ENCODE peak calls at places on chromosomes 6 and 20, in nine cellular contexts. Y is SK-N-SH, R is upper lobe of right lung, C is right lobe of liver, Q is heart right ventricle, E is ovary, A is breast epithelium, H is GM23248, G is body of pancreas. I is an unnamed sample. For H3K4me1 and H3K9me3, the result is how much of the 10 kb centered on the place peaks cover.

GRCh38 chr6:80142586-80142985 is 36.1 kb downstream of the BCKDHB start:
- DNase-seq in Y (no peak), R (no peak), C (no peak), Q (no peak), E (no peak), A (no peak), H (no peak), G (no peak), I (no peak)

GRCh38 chr6:153849072-153849759 is 189.8 kb upstream of the OPRM1 start:
- DNase-seq in Y (no peak), R (no peak), C (no peak), Q (no peak), E (no peak), A (no peak), H (no peak), G (no peak), I (no peak)

GRCh38 chr6:168007592-168008338 is 10.3 kb downstream of the KIF25 start:
- DNase-seq in Y (no peak), R (peak), C (no peak), Q (no peak), E (no peak), A (peak), H (peak), G (peak), I (no peak)

GRCh38 chr20:51529027-51529749 is 13.3 kb downstream of the NFATC2 start:
- DNase-seq in Y (no peak), R (no peak), C (no peak), Q (no peak), E (no peak), A (no peak), H (peak), G (no peak), I (no peak)

GRCh38 chr6:1906625-1907024 is 296.9 kb downstream of the FOXC1 start:
- DNase-seq in Y (no peak), R (no peak), C (no peak), Q (no peak), E (no peak), A (no peak), H (no peak), G (no peak), I (no peak)

GRCh38 chr20:57753332-57754164 is 43.7 kb upstream of the PMEPA1 start:
- DNase-seq in Y (no peak), R (peak), C (no peak), Q (no peak), E (no peak), A (no peak), H (no peak), G (no peak), I (peak)

GRCh38 chr20:9838378-9839295 is at the start of gene PAK5:
- DNase-seq in Y (peak), R (peak), C (no peak), Q (no peak), E (peak), A (peak), H (peak), G (peak), I (no peak)

GRCh38 chr6:107491059-107491609 is 1.2 kb downstream of the SOBP start:
- DNase-seq in Y (peak), R (peak), C (peak), Q (peak), E (peak), A (peak), H (peak), G (peak), I (peak)

GRCh38 chr6:50120300-50120699 is 70.6 kb upstream of the DEFB112 start:
- DNase-seq in Y (no peak), R (no peak), C (no peak), Q (no peak), E (no peak), A (no peak), H (peak), G (no peak), I (no peak)

GRCh38 chr20:23132930-23133559 is 46.9 kb upstream of the CD93 start:
- DNase-seq in Y (no peak), R (no peak), C (peak), Q (peak), E (no peak), A (no peak), H (no peak), G (no peak), I (peak)

GRCh38 chr20:24961384-24962181 is 12.5 kb downstream of the CST7 start:
- DNase-seq in Y (no peak), R (no peak), C (no peak), Q (no peak), E (no peak), A (no peak), H (no peak), G (no peak), I (peak)

GRCh38 chr6:34560366-34561226 is 4.5 kb upstream of the SPDEF start:
- DNase-seq in Y (peak), R (no peak), C (no peak), Q (no peak), E (no peak), A (no peak), H (peak), G (no peak), I (no peak)

GRCh38 chr20:39547546-39548410 is 585.6 kb downstream of the DHX35 start:
- DNase-seq in Y (no peak), R (no peak), C (no peak), Q (no peak), E (no peak), A (no peak), H (no peak), G (no peak), I (no peak)

GRCh38 chr20:48760403-48760889 is 67.4 kb downstream of the PREX1 start:
- DNase-seq in Y (no peak), R (no peak), C (no peak), Q (no peak), E (no peak), A (peak), H (peak), G (peak), I (no peak)

GRCh38 chr20:56278205-56278604 is 29.7 kb downstream of the MC3R start:
- DNase-seq in Y (no peak), R (no peak), C (no peak), Q (no peak), E (no peak), A (no peak), H (no peak), G (no peak), I (no peak)

GRCh38 chr6:108660251-108660650 is 99.5 kb downstream of the FOXO3 start:
- DNase-seq in Y (no peak), R (no peak), C (no peak), Q (no peak), E (no peak), A (no peak), H (no peak), G (no peak), I (no peak)

DNA sequence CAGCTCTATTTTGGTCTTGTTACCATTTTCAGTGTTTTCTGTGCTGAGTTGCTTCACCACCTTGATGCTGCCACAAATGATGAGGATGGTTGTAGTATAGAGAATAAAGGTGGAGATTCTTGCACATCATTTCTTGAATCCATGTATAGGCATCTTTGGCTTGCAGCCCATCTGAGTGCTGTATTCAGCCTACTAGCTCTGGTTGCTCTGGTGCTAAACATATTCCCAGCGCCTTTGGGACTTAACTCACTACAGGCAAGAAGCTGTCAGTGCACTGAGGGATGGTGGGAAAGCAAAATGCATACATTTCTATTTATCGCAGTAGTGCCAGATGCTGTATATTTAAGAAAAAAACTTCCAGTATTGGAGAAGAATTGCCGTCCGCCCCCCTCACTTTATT is 86.0 kb downstream of the CARMIL1 start:
- DNase-seq in Y (no peak), R (no peak), C (no peak), Q (no peak), E (no peak), A (no peak), H (no peak), G (no peak), I (no peak)
- H3K4me1 ChIP-seq in Y (under half), R (under half), C (under half), Q (under half), E (under half), A (under half), H (under half), G (under half), I (under half)

GRCh38 chr6:142856857-142857608 is 87.9 kb downstream of the HIVEP2 start:
- DNase-seq in Y (no peak), R (no peak), C (no peak), Q (no peak), E (no peak), A (no peak), H (no peak), G (no peak), I (no peak)

GRCh38 chr6:142856607-142856856 is 88.4 kb downstream of the HIVEP2 start:
- DNase-seq in Y (no peak), R (no peak), C (no peak), Q (no peak), E (no peak), A (no peak), H (no peak), G (no peak), I (no peak)

GRCh38 chr6:142855877-142856606 is 88.9 kb downstream of the HIVEP2 start:
- DNase-seq in Y (no peak), R (no peak), C (no peak), Q (no peak), E (no peak), A (no peak), H (no peak), G (no peak), I (no peak)

GRCh38 chr6:142854589-142855488 is 90.1 kb downstream of the HIVEP2 start:
- DNase-seq in Y (no peak), R (no peak), C (no peak), Q (no peak), E (no peak), A (no peak), H (no peak), G (no peak), I (no peak)

GRCh38 chr6:142857609-142858195 is 87.3 kb downstream of the HIVEP2 start:
- DNase-seq in Y (no peak), R (no peak), C (no peak), Q (no peak), E (no peak), A (no peak), H (no peak), G (no peak), I (no peak)
- H3K27ac ChIP-seq in Y (no peak), R (no peak), C (no peak), Q (no peak), E (no peak), A (no peak), H (no peak), G (no peak), I (no peak)

DNA sequence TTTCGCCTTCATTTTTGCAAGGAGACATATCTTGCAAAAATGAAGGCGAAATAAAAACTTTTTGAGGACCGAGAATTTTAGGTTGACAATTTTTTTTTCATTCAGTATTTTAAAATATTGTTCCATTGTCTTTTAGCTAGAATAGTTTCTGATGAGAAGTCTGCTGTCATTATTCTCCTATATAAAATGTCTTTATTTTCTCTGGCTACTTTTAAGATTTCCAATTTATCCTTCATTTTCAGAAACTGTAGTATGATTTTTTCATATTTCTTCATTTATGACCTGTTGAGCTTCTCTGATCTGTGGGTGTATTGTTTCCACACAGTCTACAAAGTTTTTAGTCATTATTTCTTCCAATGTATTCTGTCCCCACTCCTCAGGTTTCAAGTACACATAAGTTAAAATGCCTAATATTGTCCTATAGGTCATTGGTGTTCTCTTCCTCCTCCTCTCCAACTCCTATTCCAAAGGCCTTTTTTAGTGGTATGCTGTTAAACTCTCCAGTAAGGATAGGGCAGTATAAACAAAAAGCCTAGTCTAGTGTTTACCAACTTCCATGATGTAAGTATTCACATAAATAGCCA is 15.7 kb downstream of the AHI1 start:
- DNase-seq in Y (no peak), R (no peak), C (no peak), Q (no peak), E (no peak), A (no peak), H (peak), G (no peak), I (no peak)
- H3K9me3 ChIP-seq in Y (under half), R (under half), C (under half), Q (under half), E (under half), A (under half), H (under half), G (under half), I (under half)

GRCh38 chr20:62705626-62706025 is 3.0 kb upstream of the NTSR1 start:
- DNase-seq in Y (no peak), R (no peak), C (peak), Q (peak), E (no peak), A (no peak), H (no peak), G (no peak), I (no peak)

GRCh38 chr20:62707281-62707941 is 1.2 kb upstream of the NTSR1 start:
- DNase-seq in Y (no peak), R (no peak), C (peak), Q (peak), E (no peak), A (no peak), H (no peak), G (no peak), I (no peak)

GRCh38 chr20:62706344-62706743 is 2.3 kb upstream of the NTSR1 start:
- DNase-seq in Y (no peak), R (no peak), C (peak), Q (peak), E (no peak), A (no peak), H (no peak), G (no peak), I (no peak)

GRCh38 chr20:62707981-62708521 is 585 bp upstream of the NTSR1 start:
- DNase-seq in Y (peak), R (no peak), C (peak), Q (peak), E (no peak), A (no peak), H (no peak), G (no peak), I (no peak)

DNA sequence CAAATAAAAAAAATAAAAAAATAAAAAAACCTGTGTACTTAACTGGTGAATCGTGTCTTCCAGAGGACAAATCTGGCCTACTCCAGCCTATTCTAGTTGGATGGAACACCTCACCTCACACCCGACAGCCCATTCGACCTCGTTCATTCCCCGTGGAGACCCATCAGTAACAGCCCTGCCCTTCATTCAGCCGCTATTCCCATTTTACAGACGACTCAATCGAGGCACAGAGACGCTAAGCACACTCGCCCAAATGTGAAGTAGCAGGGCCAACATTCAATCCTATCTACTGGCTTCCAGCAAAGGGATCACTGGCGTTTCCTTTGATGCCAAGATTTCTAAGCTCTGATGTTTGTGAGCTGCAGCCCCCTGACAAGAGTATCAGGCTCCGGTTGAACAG is 1.8 kb upstream of the NTSR1 start:
- DNase-seq in Y (no peak), R (no peak), C (peak), Q (no peak), E (no peak), A (no peak), H (no peak), G (no peak), I (no peak)
- H3K4me1 ChIP-seq in Y (under half), R (under half), C (under half), Q (under half), E (under half), A (under half), H (under half), G (under half), I (under half)

GRCh38 chr6:27777614-27778355 is 134.4 kb downstream of the OR2B2 start:
- DNase-seq in Y (no peak), R (no peak), C (no peak), Q (no peak), E (no peak), A (no peak), H (no peak), G (no peak), I (no peak)
- H3K27ac ChIP-seq in Y (no peak), R (no peak), C (no peak), Q (no peak), E (no peak), A (no peak), H (no peak), G (no peak), I (no peak)

GRCh38 chr6:346389-347030 is 45.0 kb upstream of the IRF4 start:
- DNase-seq in Y (no peak), R (peak), C (no peak), Q (no peak), E (no peak), A (no peak), H (peak), G (no peak), I (peak)

GRCh38 chr6:349491-349921 is 42.0 kb upstream of the IRF4 start:
- DNase-seq in Y (no peak), R (peak), C (no peak), Q (peak), E (no peak), A (no peak), H (no peak), G (no peak), I (no peak)

GRCh38 chr6:347232-347631 is 44.3 kb upstream of the IRF4 start:
- DNase-seq in Y (no peak), R (peak), C (no peak), Q (no peak), E (no peak), A (no peak), H (no peak), G (no peak), I (no peak)

GRCh38 chr6:348860-349396 is 42.6 kb upstream of the IRF4 start:
- DNase-seq in Y (no peak), R (peak), C (peak), Q (peak), E (no peak), A (no peak), H (no peak), G (no peak), I (peak)

GRCh38 chr6:347951-348859 is 43.3 kb upstream of the IRF4 start:
- DNase-seq in Y (no peak), R (peak), C (peak), Q (peak), E (no peak), A (no peak), H (no peak), G (no peak), I (peak)
- H3K9me3 ChIP-seq in Y (under half), R (under half), C (under half), Q (under half), E (under half), A (under half), H (under half), G (under half), I (under half)

GRCh38 chr20:43460172-43460829 is 2.6 kb downstream of the SRSF6 start:
- DNase-seq in Y (no peak), R (no peak), C (no peak), Q (no peak), E (no peak), A (no peak), H (no peak), G (no peak), I (no peak)
- H3K4me1 ChIP-seq in Y (under half), R (under half), C (under half), Q (under half), E (under half), A (under half), H (under half), G (half or more), I (under half)

GRCh38 chr6:31462026-31462963 is 35.6 kb upstream of the MICB start:
- DNase-seq in Y (no peak), R (no peak), C (no peak), Q (no peak), E (no peak), A (no peak), H (peak), G (no peak), I (no peak)
- H3K27ac ChIP-seq in Y (no peak), R (peak), C (peak), Q (peak), E (peak), A (peak), H (no peak), G (peak), I (peak)

DNA sequence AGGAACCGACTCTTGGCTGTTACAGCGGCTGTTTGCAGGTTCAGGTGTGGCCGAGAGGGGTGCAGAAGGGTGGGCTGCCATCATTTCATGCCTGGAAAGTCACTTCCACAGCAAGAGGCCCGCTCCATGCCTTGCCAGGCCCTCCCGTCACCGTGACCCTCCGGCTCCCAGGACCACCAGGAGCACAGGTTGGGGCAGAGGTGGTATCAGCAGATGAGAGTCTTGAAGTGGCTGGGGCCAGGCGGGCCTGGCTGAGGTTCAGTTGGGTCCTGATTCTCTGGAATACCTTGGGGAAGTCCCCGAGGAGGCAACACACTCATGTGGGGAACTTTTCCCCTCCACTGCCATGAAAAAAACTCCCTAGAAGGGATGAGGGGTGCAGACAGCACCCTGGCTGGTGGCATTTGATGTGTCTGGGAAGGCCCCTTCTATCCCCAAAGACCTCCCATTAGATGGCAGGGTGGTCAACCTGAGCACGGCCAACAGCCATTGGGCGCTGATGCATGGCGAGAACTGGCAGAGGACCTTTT is 34.2 kb upstream of the IRF4 start:
- DNase-seq in Y (no peak), R (peak), C (peak), Q (no peak), E (no peak), A (no peak), H (no peak), G (no peak), I (peak)
- H3K9me3 ChIP-seq in Y (under half), R (under half), C (under half), Q (under half), E (under half), A (under half), H (under half), G (under half), I (under half)

DNA sequence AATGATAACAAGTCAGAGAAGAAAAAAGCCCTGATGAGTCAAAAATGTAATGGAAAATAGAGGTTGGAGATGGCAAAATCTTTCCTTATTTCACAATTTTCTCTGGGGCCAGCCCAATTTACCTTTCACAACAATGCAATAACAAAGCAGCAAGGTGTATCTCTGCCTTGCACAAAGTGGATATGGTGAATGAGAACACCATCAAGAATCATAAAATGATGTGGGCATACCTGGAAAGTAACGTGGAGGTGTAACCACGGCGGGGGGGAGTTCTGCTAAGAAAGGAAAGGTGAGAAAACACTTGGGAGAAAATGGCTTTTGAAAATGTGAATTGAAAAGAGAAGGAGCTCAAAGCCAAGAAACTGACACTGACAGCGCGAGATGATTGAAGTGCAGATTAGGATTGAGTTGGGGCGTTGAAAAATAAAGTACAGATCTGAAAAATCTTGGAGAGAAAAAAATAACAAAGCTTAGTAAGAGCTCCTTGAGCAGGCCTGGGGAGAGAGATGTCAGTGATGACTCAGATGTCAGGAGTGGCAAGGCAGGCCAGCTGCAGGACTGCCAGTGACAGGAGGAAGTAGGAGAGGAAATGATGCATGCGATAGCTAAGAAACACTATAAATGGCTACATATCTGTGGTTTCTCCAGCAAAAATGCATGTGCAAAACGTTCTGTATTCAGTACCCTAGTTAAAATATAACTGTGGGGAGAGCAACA is 26.2 kb downstream of the ARHGAP18 start:
- DNase-seq in Y (peak), R (peak), C (peak), Q (peak), E (no peak), A (peak), H (peak), G (peak), I (peak)
- H3K4me1 ChIP-seq in Y (under half), R (under half), C (under half), Q (half or more), E (under half), A (under half), H (half or more), G (half or more), I (under half)